ENCODE peak calls at places on chromosomes 7 and 10, in ten cellular contexts. X is GM18507; D is activated CD8-positive, alpha-beta memory T cell treated with anti-CD3 and anti-CD28 coated beads for 48 hours; R is mammary epithelial cell; C is HL-60; P is dermis microvascular lymphatic vessel endothelial cell; A is dorsolateral prefrontal cortex; E is NCI-H1694 treated with DMSO at 0.1 percent for 48 hours; Y is EL; K is Caki2. U is an unnamed sample.

GRCh38 chr7:83613232-83613631 is 35.7 kb downstream of the SEMA3E start:
- DNase-seq in X (no peak), D (no peak), R (no peak), C (no peak), P (no peak), A (no peak), E (no peak), Y (no peak), K (no peak), U (no peak)

GRCh38 chr10:70966848-70967553 is 78.6 kb upstream of the PCBD1 start:
- DNase-seq in X (no peak), D (no peak), R (no peak), C (no peak), P (no peak), A (no peak), E (no peak), Y (no peak), K (no peak), U (no peak)

GRCh38 chr7:26633557-26633956 is 230.8 kb downstream of the SKAP2 start:
- DNase-seq in X (no peak), D (no peak), R (no peak), C (no peak), P (no peak), A (no peak), E (no peak), Y (no peak), K (no peak), U (no peak)

GRCh38 chr7:44961844-44962482 is 16.9 kb downstream of the MYO1G start:
- DNase-seq in X (no peak), D (no peak), R (no peak), C (peak; percentile 4), P (no peak), A (no peak), E (no peak), Y (no peak), K (no peak), U (no peak)

GRCh38 chr10:128463991-128464755 is 337.9 kb upstream of the MKI67 start:
- DNase-seq in X (no peak), D (peak; percentile 1), R (peak; percentile 67), C (no peak), P (no peak), A (no peak), E (no peak), Y (peak; percentile 39), K (peak; percentile 49), U (no peak)

GRCh38 chr10:132870426-132870825 is 71.9 kb downstream of the CFAP46 start:
- DNase-seq in X (no peak), D (no peak), R (no peak), C (no peak), P (no peak), A (peak; percentile 11), E (no peak), Y (no peak), K (no peak), U (no peak)

GRCh38 chr7:146656988-146657387 is 540.4 kb downstream of the CNTNAP2 start:
- DNase-seq in X (no peak), D (no peak), R (no peak), C (no peak), P (no peak), A (no peak), E (peak; percentile 73), Y (no peak), K (no peak), U (no peak)

GRCh38 chr7:24668922-24669635 is 88.2 kb downstream of the GSDME start:
- DNase-seq in X (no peak), D (no peak), R (peak; percentile 57), C (no peak), P (peak; percentile 11), A (no peak), E (no peak), Y (peak; percentile 49), K (no peak), U (no peak)

GRCh38 chr10:100100651-100101525 is 19.2 kb upstream of the CPN1 start:
- DNase-seq in X (no peak), D (no peak), R (peak; percentile 25), C (peak; percentile 4), P (no peak), A (no peak), E (no peak), Y (peak; percentile 41), K (no peak), U (no peak)

GRCh38 chr10:124231188-124232135 is 138.1 kb upstream of the CHST15 start:
- DNase-seq in X (no peak), D (no peak), R (no peak), C (peak; percentile 23), P (no peak), A (no peak), E (no peak), Y (no peak), K (no peak), U (no peak)

GRCh38 chr7:40231796-40232195 is 97.0 kb downstream of the SUGCT start:
- DNase-seq in X (no peak), D (no peak), R (no peak), C (no peak), P (no peak), A (no peak), E (no peak), Y (no peak), K (no peak), U (no peak)

GRCh38 chr10:31090894-31091607 is 59.4 kb upstream of the ZNF438 start:
- DNase-seq in X (no peak), D (no peak), R (no peak), C (no peak), P (no peak), A (no peak), E (no peak), Y (no peak), K (no peak), U (no peak)

GRCh38 chr10:80509403-80510161 is 28.1 kb upstream of the SH2D4B start:
- DNase-seq in X (no peak), D (no peak), R (no peak), C (no peak), P (peak; percentile 69), A (no peak), E (no peak), Y (peak; percentile 98), K (peak; percentile 37), U (no peak)

U was measured in D721Med.